ENCODE peak calls at places on chromosomes 6 and 20, in seven cellular contexts. E is activated T-helper 1 cell treated with Interleukin-2 at 50 U/mL for 16 hours; R is NCI-H510A; I is fibroblast of the conjunctiva; K is effector memory CD8-positive, alpha-beta T cell; Y is stomach; X is smooth muscle cell of the brain vasculature. B is an unnamed sample.

GRCh38 chr6:34146801-34147592 is 1.1 kb upstream of the GRM4 start:
- DNase-seq in E (no peak), R (no peak), I (no peak), X (no peak), K (no peak), Y (no peak), B (no peak)

GRCh38 chr6:163406830-163407229 is 7.7 kb upstream of the QKI start:
- DNase-seq in E (no peak), K (no peak), I (no peak), X (no peak), R (no peak), Y (no peak), B (no peak)

GRCh38 chr20:19008497-19008896 is 194.9 kb downstream of the SCP2D1 start:
- DNase-seq in X (no peak), R (no peak), Y (no peak), I (no peak), K (no peak), E (no peak), B (no peak)

GRCh38 chr6:28977351-28978136 is 27.6 kb downstream of the ZNF311 start:
- DNase-seq in I (peak; percentile 64), X (no peak), K (no peak), R (no peak), E (no peak), Y (no peak), B (no peak)

GRCh38 chr6:40482532-40482931 is 104.6 kb downstream of the LRFN2 start:
- DNase-seq in K (no peak), R (no peak), Y (no peak), E (no peak), I (no peak), X (no peak), B (no peak)

GRCh38 chr20:32777177-32777956 is 15.2 kb downstream of the DNMT3B start:
- DNase-seq in X (no peak), E (no peak), I (no peak), Y (peak; percentile 77), R (no peak), K (no peak), B (no peak)

GRCh38 chr6:168016756-168017525 is 19.5 kb downstream of the KIF25 start:
- DNase-seq in R (no peak), X (no peak), I (no peak), Y (no peak), K (no peak), E (no peak), B (no peak)

GRCh38 chr6:2970753-2971419 is 481 bp downstream of the SERPINB6 start:
- DNase-seq in I (no peak), R (no peak), K (peak; percentile 35), E (peak; percentile 48), X (no peak), Y (peak; percentile 78), B (peak; percentile 79)

GRCh38 chr6:41428995-41429417 is 93.6 kb downstream of the NCR2 start:
- DNase-seq in X (no peak), K (no peak), Y (no peak), I (no peak), E (no peak), R (no peak), B (no peak)

GRCh38 chr6:141482773-141483172 is 650.0 kb upstream of the GJE1 start:
- DNase-seq in I (no peak), E (no peak), K (no peak), X (no peak), R (no peak), Y (no peak), B (no peak)

GRCh38 chr20:51042657-51043247 is 19.8 kb upstream of the KCNG1 start:
- DNase-seq in K (no peak), E (no peak), X (no peak), R (no peak), Y (no peak), I (no peak), B (no peak)

B was measured in lung.